ENCODE peak calls at places on chromosomes 5 and 9, in seven cellular contexts. U is H9, D is mesendoderm, H is IMR-90, L is H1, P is mesenchymal stem cell, W is trophoblast cell. X is an unnamed sample.

GRCh38 chr5:53256746-53257145 is 147.2 kb upstream of the MOCS2 start:
- DNase-seq in U (no peak), D (no peak), H (peak; percentile 89), L (no peak), P (peak; percentile 13), W (peak; percentile 90), X (no peak)

GRCh38 chr5:148979104-148979723 is 83.6 kb downstream of the SH3TC2 start:
- DNase-seq in U (no peak), D (no peak), H (no peak), L (no peak), P (no peak), W (peak; percentile 33), X (no peak)

GRCh38 chr9:100013573-100013972 is 85.2 kb downstream of the ERP44 start:
- DNase-seq in U (no peak), D (no peak), H (peak; percentile 7), L (no peak), P (no peak), W (no peak), X (no peak)

GRCh38 chr9:138105561-138106505 is 228.3 kb downstream of the CACNA1B start:
- DNase-seq in U (peak; percentile 12), D (no peak), H (no peak), L (no peak), P (no peak), W (no peak), X (no peak)

GRCh38 chr9:89770779-89771178 is 166.0 kb downstream of the GADD45G start:
- DNase-seq in U (no peak), D (no peak), H (no peak), L (no peak), P (no peak), W (no peak), X (no peak)

GRCh38 chr9:32704343-32704742 is 68.9 kb upstream of the TAF1L start:
- DNase-seq in U (no peak), D (no peak), H (no peak), L (no peak), P (no peak), W (no peak), X (no peak)

GRCh38 chr9:119365291-119366027 is 3.8 kb downstream of the BRINP1 start:
- DNase-seq in U (peak; percentile 87), D (peak; percentile 90), H (no peak), L (peak; percentile 79), P (peak; percentile 32), W (no peak), X (peak; percentile 78)

GRCh38 chr9:87267701-87268100 is 230.0 kb upstream of the DAPK1 start:
- DNase-seq in U (no peak), D (no peak), H (no peak), L (no peak), P (no peak), W (no peak), X (no peak)

GRCh38 chr5:169710675-169711074 is 73.6 kb downstream of the DOCK2 start:
- DNase-seq in U (no peak), D (no peak), H (no peak), L (no peak), P (no peak), W (no peak), X (no peak)

GRCh38 chr5:137621861-137622823 is 113.7 kb downstream of the KLHL3 start:
- DNase-seq in U (no peak), D (no peak), H (peak; percentile 45), L (no peak), P (no peak), W (peak; percentile 96), X (no peak)

GRCh38 chr5:77224672-77225355 is 14.3 kb downstream of the PDE8B start:
- DNase-seq in U (no peak), D (no peak), H (peak; percentile 68), L (no peak), P (peak; percentile 93), W (peak; percentile 46), X (no peak)

GRCh38 chr9:78131969-78132687 is 100.5 kb upstream of the GNAQ start:
- DNase-seq in U (no peak), D (no peak), H (no peak), L (no peak), P (peak; percentile 25), W (no peak), X (no peak)

GRCh38 chr9:93003552-93004407 is 54.7 kb upstream of the SUSD3 start:
- DNase-seq in U (peak; percentile 81), D (peak; percentile 64), H (peak; percentile 22), L (peak; percentile 82), P (peak; percentile 37), W (peak; percentile 49), X (no peak)

GRCh38 chr9:107358867-107359440 is 75.9 kb downstream of the RAD23B start:
- DNase-seq in U (no peak), D (no peak), H (no peak), L (no peak), P (no peak), W (no peak), X (no peak)

GRCh38 chr9:31236344-31236743 is 1148.1 kb upstream of the ACO1 start:
- DNase-seq in U (no peak), D (no peak), H (no peak), L (no peak), P (no peak), W (no peak), X (no peak)

GRCh38 chr5:6585168-6585567 is 47.7 kb downstream of the NSUN2 start:
- DNase-seq in U (no peak), D (no peak), H (no peak), L (no peak), P (no peak), W (no peak), X (no peak)

GRCh38 chr9:88174324-88174723 is 36.0 kb upstream of the SPATA31C2 start:
- DNase-seq in U (no peak), D (no peak), H (no peak), L (no peak), P (no peak), W (no peak), X (no peak)

GRCh38 chr9:33690156-33690908 is 105.0 kb upstream of the PRSS3 start:
- DNase-seq in U (no peak), D (no peak), H (no peak), L (no peak), P (no peak), W (no peak), X (no peak)

GRCh38 chr5:94174748-94175411 is 433.5 kb upstream of the POU5F2 start:
- DNase-seq in U (no peak), D (peak; percentile 81), H (peak; percentile 69), L (no peak), P (peak; percentile 44), W (no peak), X (no peak)

GRCh38 chr5:13632676-13633075 is 311.8 kb downstream of the DNAH5 start:
- DNase-seq in U (no peak), D (peak; percentile 88), H (peak; percentile 36), L (no peak), P (peak; percentile 9), W (peak; percentile 48), X (no peak)

GRCh38 chr9:96121162-96121561 is 180.8 kb downstream of the HSD17B3 start:
- DNase-seq in U (no peak), D (no peak), H (no peak), L (no peak), P (no peak), W (no peak), X (no peak)
- H3K4ac ChIP-seq in U (no peak overlapping the region), D (no peak overlapping the region), H (no peak overlapping the region), L (no peak overlapping the region), P (no peak overlapping the region), W (no peak overlapping the region), X (no peak overlapping the region)

GRCh38 chr9:109319072-109319630 is 1.7 kb downstream of the EPB41L4B start:
- DNase-seq in U (no peak), D (peak; percentile 26), H (no peak), L (peak; percentile 53), P (no peak), W (no peak), X (peak; percentile 14)

GRCh38 chr9:109317979-109318671 is 2.7 kb downstream of the EPB41L4B start:
- DNase-seq in U (peak; percentile 72), D (peak; percentile 72), H (no peak), L (peak; percentile 61), P (no peak), W (no peak), X (no peak)

GRCh38 chr9:109320734-109321448 is at the start of gene EPB41L4B:
- DNase-seq in U (peak; percentile 96), D (peak; percentile 96), H (peak; percentile 69), L (peak; percentile 97), P (peak; percentile 71), W (peak; percentile 93), X (peak; percentile 76)

GRCh38 chr9:109320338-109320733 is 523 bp downstream of the EPB41L4B start:
- DNase-seq in U (no peak), D (peak; percentile 20), H (no peak), L (no peak), P (no peak), W (no peak), X (peak; percentile 26)

DNA sequence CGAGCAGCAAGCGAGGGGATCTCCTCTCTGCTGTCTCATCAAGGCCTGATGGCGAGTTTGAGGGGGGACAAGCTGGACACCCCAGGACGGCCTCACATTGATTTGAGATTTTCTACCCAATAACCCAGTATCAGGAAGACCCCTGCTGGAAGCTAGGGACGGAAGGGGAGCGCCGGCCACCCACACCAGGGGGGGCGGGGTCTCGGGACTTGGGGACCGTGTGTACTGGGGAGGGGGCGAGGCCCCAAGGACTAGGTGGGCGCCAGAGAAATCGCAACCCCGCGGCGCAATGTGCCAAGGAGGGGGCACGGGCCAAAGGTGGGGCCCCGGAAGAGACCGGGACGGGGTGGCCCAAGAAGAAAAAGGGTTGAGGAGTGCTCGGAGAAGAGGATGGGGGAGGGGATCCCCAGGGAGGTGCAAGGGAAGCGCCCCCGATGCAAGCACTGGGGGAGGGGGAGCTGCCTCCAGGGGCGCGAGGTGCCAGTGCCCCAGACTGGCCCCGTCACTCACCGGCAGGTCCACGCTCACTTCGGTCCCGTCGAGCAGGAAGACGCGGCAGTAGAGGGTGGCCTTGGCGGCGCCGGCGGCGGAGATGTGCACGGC is 1.1 kb downstream of the EPB41L4B start:
- DNase-seq in U (no peak), D (peak; percentile 23), H (no peak), L (peak; percentile 64), P (no peak), W (no peak), X (peak; percentile 17)
- H3K27me3 ChIP-seq in U (no peaks in the 10 kb centered on the region), D (no peaks in the 10 kb centered on the region), H (peaks cover 58% of the 10 kb centered on the region), L (no peaks in the 10 kb centered on the region), P (peaks cover 63% of the 10 kb centered on the region), W (no peaks in the 10 kb centered on the region), X (peaks cover 18% of the 10 kb centered on the region)

GRCh38 chr5:10760976-10761841 is at the start of gene DAP:
- DNase-seq in U (peak; percentile 93), D (peak; percentile 93), H (peak; percentile 88), L (peak; percentile 87), P (peak; percentile 88), W (peak; percentile 80), X (peak; percentile 79)
- H3K4ac ChIP-seq in U (no peak within 1 kb of the TSS), D (peak within 1 kb of the TSS; percentile 92), H (peak within 1 kb of the TSS; percentile 94), L (no peak within 1 kb of the TSS), P (peak within 1 kb of the TSS; percentile 94), W (peak within 1 kb of the TSS; percentile 93), X (no peak within 1 kb of the TSS)

DNA sequence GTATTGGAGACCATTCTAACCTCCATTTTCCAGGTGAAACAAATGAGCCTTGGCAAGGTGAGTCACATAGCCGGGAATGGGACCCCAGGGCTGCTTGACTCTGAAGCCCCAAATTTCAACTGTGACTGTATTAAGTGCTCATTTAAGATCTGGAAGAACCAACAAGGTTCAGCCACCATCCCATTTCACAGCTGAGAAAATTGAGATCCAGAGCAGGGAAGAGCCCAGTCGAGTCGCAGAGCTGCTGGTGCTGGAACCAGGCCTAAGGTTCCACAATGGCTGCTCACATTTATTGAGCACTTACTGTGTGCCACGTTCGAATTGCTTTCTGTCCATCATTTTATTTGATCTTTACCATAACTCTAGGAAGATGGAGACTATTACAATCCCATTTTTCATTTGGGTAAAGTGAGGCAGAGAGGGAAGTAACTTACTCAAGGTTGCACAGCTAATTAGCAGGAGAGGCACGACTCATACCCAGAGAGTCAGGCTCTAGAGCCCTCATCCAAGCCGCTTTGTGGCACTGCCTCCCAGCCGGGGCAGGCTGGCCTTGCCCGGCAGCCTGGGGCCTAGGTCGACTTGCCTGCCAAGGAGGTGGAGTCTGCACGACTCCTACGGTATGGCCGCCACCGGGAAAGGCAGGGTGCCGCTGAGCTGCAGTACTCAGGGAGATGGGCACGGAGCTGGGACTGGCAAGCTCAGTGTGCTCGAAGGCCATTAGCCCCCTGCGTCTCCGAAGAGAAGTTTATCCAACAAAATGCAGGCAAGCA is 4.3 kb upstream of the NTNG2 start:
- DNase-seq in U (no peak), D (no peak), H (no peak), L (no peak), P (no peak), W (no peak), X (no peak)
- H3K27me3 ChIP-seq in U (peaks cover 7% of the 10 kb centered on the region), D (peaks cover 7% of the 10 kb centered on the region), H (peaks cover 77% of the 10 kb centered on the region), L (peaks cover 28% of the 10 kb centered on the region), P (peaks cover 75% of the 10 kb centered on the region), W (peaks cover 32% of the 10 kb centered on the region), X (peaks cover 5% of the 10 kb centered on the region)

X was measured in neuronal stem cell.